ENCODE peak calls at places on chromosomes 2 and 18, in five cellular contexts. C is lower lobe of right lung, D is neural progenitor cell, M is cardiac muscle cell, F is Peyer's patch. I is an unnamed sample.

GRCh38 chr2:65922794-65923193 is 490.4 kb upstream of the SPRED2 start:
- DNase-seq in C (peak; percentile 55), D (no peak), M (no peak), F (no peak), I (no peak)

GRCh38 chr18:12307251-12307736 is 747 bp upstream of the TUBB6 start:
- DNase-seq in C (no peak), D (peak; percentile 77), M (peak; percentile 57), F (peak; percentile 67), I (no peak)

GRCh38 chr18:26086959-26087358 is 3.5 kb downstream of the SS18 start:
- DNase-seq in C (no peak), D (no peak), M (no peak), F (no peak), I (no peak)

GRCh38 chr2:119229716-119230115 is 6.1 kb downstream of the STEAP3 start:
- DNase-seq in C (no peak), D (no peak), M (no peak), F (no peak), I (no peak)

GRCh38 chr2:10520926-10521325 is 72.8 kb upstream of the ODC1 start:
- DNase-seq in C (no peak), D (no peak), M (no peak), F (peak; percentile 17), I (no peak)

GRCh38 chr2:53515435-53516332 is 251.9 kb upstream of the CHAC2 start:
- DNase-seq in C (no peak), D (peak; percentile 39), M (peak; percentile 29), F (no peak), I (no peak)

GRCh38 chr18:27185025-27185763 is at the start of gene CHST9:
- DNase-seq in C (peak; percentile 45), D (peak; percentile 73), M (peak; percentile 66), F (no peak), I (no peak)

GRCh38 chr2:106582431-106583143 is 95.4 kb downstream of the CD8B2 start:
- DNase-seq in C (peak; percentile 65), D (peak; percentile 86), M (peak; percentile 82), F (peak; percentile 83), I (peak; percentile 31)

GRCh38 chr2:206764673-206765241 is 371 bp downstream of the MDH1B start:
- DNase-seq in C (no peak), D (no peak), M (peak; percentile 0), F (no peak), I (no peak)

GRCh38 chr18:56139792-56140254 is 498.6 kb downstream of the TXNL1 start:
- DNase-seq in C (no peak), D (no peak), M (no peak), F (no peak), I (no peak)

GRCh38 chr18:51110073-51110797 is 80.2 kb downstream of the SMAD4 start:
- DNase-seq in C (peak; percentile 73), D (peak; percentile 81), M (peak; percentile 71), F (peak; percentile 86), I (no peak)

GRCh38 chr2:17635007-17635406 is 94.5 kb downstream of the VSNL1 start:
- DNase-seq in C (no peak), D (no peak), M (no peak), F (no peak), I (no peak)

DNA sequence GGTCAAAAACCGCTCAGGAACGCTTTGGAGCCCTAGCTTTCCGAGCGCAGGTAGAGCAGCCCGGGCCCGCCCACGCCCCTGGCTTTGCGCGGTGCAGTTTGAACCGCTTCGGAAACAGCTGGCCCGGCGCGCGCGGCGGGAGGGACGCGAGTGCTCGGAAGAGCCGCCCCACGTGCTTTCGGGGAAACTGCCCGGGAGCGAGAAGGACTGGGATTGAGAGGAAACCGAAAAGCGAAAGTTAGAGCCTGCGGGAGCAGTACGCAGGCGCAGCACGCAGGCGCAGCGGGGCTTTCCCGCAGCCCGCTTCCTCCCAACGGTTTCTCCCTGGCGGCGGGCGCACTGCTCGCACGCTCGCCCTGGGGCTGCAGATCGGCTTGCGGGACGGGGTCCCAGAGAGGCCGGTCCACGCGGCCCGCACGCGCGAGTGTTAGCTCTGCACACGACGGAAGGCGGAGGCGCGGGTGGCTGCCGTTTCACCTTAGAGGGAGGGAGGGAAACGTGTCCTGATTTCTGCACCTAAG is 6.3 kb upstream of the STAT1 start:
- DNase-seq in C (peak; percentile 94), D (peak; percentile 96), M (peak; percentile 95), F (peak; percentile 97), I (peak; percentile 84)
- TF ChIP-seq CTCF in C (peak; percentile 15), D (peak; percentile 11), M (no peak), F (no peak), I (no peak)

GRCh38 chr2:26883971-26884370 is 36.0 kb downstream of the DPYSL5 start:
- DNase-seq in C (no peak), D (no peak), M (no peak), F (no peak), I (no peak)

GRCh38 chr2:26880161-26880560 is 32.2 kb downstream of the DPYSL5 start:
- DNase-seq in C (no peak), D (no peak), M (no peak), F (no peak), I (no peak)

GRCh38 chr2:26884486-26884885 is 36.6 kb downstream of the DPYSL5 start:
- DNase-seq in C (no peak), D (no peak), M (peak; percentile 49), F (no peak), I (no peak)

GRCh38 chr2:26876260-26876659 is 28.3 kb downstream of the DPYSL5 start:
- DNase-seq in C (no peak), D (no peak), M (no peak), F (no peak), I (no peak)

GRCh38 chr2:26880910-26881435 is 33.0 kb downstream of the DPYSL5 start:
- DNase-seq in C (no peak), D (no peak), M (no peak), F (no peak), I (no peak)
- H3K27me3 ChIP-seq in C (peaks cover 13% of the 10 kb centered on the region), D (no peaks in the 10 kb centered on the region), M (peaks cover 7% of the 10 kb centered on the region), F (no peaks in the 10 kb centered on the region), I (peaks cover 13% of the 10 kb centered on the region)

DNA sequence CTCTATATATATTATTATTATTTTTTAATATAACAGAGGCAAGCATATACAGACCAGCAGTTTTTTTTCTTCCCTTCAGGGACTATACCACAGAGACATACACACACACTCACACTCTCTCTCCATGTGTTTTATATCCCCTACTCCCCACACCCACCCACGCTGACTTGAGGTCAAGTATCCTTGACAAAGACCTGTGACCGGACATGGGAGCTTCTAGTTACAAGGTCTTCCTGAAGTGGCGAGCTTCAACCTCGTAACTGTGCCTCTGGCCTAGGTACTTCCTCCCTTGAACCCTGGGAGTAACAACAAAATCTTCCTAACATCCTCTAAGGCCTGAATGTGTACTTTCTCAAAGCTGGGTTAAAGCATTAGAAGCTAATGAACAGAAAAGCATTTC is 52.5 kb downstream of the POLR1A start:
- DNase-seq in C (no peak), D (no peak), M (no peak), F (no peak), I (no peak)
- H3K36me3 ChIP-seq in C (peaks cover 46% of the 10 kb centered on the region), D (no peaks in the 10 kb centered on the region), M (peaks cover 21% of the 10 kb centered on the region), F (no peaks in the 10 kb centered on the region), I (no peaks in the 10 kb centered on the region)

GRCh38 chr18:61333746-61334490 is 688 bp downstream of the CDH20 start:
- DNase-seq in C (no peak), D (peak; percentile 61), M (peak; percentile 51), F (no peak), I (no peak)
- TF ChIP-seq CTCF in C (no peak), D (no peak), M (no peak), F (no peak), I (peak; percentile 3)

GRCh38 chr2:20666364-20667150 is at the start of gene GDF7:
- DNase-seq in C (no peak), D (peak; percentile 58), M (peak; percentile 34), F (peak; percentile 69), I (no peak)
- H3K27me3 ChIP-seq in C (peaks cover 97% of the 10 kb centered on the region), D (peaks cover 100% of the 10 kb centered on the region), M (peaks cover 99% of the 10 kb centered on the region), F (peaks cover 4% of the 10 kb centered on the region), I (peaks cover 93% of the 10 kb centered on the region)

DNA sequence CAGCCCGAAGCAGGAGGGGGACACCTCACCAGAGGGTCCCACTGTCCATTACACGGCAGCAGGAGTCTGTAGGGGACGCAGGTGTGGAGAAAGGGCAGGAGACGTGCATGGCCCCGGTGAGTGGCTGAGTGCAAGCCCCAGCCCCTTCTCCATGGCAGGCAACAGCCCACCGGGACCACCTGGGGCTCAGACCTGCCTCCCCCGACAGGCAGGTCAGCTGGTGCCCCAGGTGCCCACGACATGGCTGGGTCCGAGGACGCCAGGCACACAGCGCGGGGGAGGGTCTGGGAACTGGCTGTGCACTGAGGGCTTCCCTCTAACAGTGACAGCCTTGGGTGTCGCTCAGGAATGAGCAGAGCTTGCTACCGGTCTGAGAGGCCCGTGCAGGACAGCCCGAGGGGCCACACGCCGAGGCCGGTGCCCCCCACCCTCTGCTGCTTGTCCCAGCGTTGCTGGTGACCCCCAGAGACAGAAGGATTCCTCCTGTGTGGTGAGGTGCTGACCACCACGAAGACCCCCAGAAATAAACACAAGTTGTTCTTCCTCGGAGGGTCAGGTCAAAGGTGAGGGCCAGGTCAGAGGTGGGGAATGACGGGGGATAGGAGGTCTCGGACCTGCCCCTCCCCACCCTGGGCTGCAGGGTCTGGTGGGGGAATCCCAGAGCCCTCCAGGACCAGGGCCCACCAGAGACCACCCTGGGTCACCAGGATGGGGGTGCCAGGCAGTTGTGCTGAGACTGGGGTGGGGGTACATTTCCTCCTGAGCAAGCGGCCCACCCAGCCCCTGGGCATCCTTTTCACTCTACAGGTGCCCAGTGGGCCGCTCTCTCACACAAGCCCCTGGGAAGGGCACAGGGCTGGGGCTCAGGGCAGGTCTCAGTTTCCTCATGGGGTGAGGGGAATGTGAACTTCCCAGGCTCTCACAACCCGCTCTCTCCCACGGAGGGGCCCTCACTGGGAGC is 50.6 kb downstream of the SLC66A2 start:
- DNase-seq in C (no peak), D (no peak), M (no peak), F (no peak), I (no peak)
- H3K36me3 ChIP-seq in C (peaks cover 18% of the 10 kb centered on the region), D (no peaks in the 10 kb centered on the region), M (peaks cover 3% of the 10 kb centered on the region), F (no peaks in the 10 kb centered on the region), I (no peaks in the 10 kb centered on the region)

DNA sequence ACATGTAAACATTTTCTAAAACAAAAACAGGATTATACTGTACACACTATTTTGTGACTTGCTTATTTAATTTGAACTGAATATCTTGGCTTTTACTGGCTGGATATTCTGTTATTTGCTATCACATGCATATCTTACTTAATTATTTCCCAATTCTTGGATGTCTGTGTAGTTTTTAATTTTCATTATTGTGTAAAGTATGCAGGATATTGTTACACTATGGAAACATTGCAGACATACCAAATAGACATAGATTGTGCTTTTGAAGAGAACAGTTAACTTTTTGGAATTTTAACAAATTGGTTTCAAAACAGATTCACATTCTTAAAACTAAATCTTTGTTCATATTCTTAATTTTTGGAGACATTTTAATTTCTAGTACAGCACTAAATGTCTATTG is 2.1 kb downstream of the PHOSPHO2 start:
- DNase-seq in C (no peak), D (no peak), M (no peak), F (no peak), I (no peak)
- TF ChIP-seq CTCF in C (no peak), D (no peak), M (no peak), F (no peak), I (no peak)

GRCh38 chr2:111986116-111986900 is 68.8 kb upstream of the TMEM87B start:
- DNase-seq in C (no peak), D (peak; percentile 86), M (peak; percentile 64), F (no peak), I (no peak)
- H3K27me3 ChIP-seq in C (no peaks in the 10 kb centered on the region), D (no peaks in the 10 kb centered on the region), M (no peaks in the 10 kb centered on the region), F (no peaks in the 10 kb centered on the region), I (no peaks in the 10 kb centered on the region)

GRCh38 chr2:231062776-231063175 is 6.1 kb downstream of the PSMD1 start:
- DNase-seq in C (no peak), D (no peak), M (no peak), F (no peak), I (no peak)

GRCh38 chr2:231069379-231070054 is 12.8 kb downstream of the PSMD1 start:
- DNase-seq in C (no peak), D (no peak), M (peak; percentile 18), F (no peak), I (no peak)

GRCh38 chr2:231068525-231069222 is 12.0 kb downstream of the PSMD1 start:
- DNase-seq in C (no peak), D (no peak), M (no peak), F (no peak), I (no peak)

GRCh38 chr2:231065966-231066365 is 9.3 kb downstream of the PSMD1 start:
- DNase-seq in C (no peak), D (no peak), M (no peak), F (no peak), I (no peak)
- H3K36me3 ChIP-seq in C (peaks cover 95% of the 10 kb centered on the region), D (peaks cover 40% of the 10 kb centered on the region), M (peaks cover 69% of the 10 kb centered on the region), F (no peaks in the 10 kb centered on the region), I (peaks cover 2% of the 10 kb centered on the region)

I was measured in kidney epithelial cell.